ENCODE peak calls at places on chromosome 9, in four cellular contexts. One of them, this sample, is unnamed. For H3K36me3, the result is how much of the 10 kb centered on the place peaks cover.

GRCh38 chr9:83065233-83065632 is 2.3 kb upstream of the RASEF start:
- DNase-seq in neural progenitor cell: no peak
- DNase-seq in heart left ventricle: no peak
- DNase-seq in cardiac muscle cell: no peak
- DNase-seq in this sample: no peak

GRCh38 chr9:119412399-119412798 is 43.2 kb upstream of the BRINP1 start:
- DNase-seq in neural progenitor cell: peak
- DNase-seq in heart left ventricle: no peak
- DNase-seq in cardiac muscle cell: no peak
- DNase-seq in this sample: no peak

GRCh38 chr9:75238311-75238976 is 150.1 kb downstream of the OSTF1 start:
- DNase-seq in neural progenitor cell: peak
- DNase-seq in heart left ventricle: no peak
- DNase-seq in cardiac muscle cell: peak
- DNase-seq in this sample: peak

GRCh38 chr9:73074176-73074708 is 77.4 kb upstream of the ANXA1 start:
- DNase-seq in neural progenitor cell: no peak
- DNase-seq in heart left ventricle: no peak
- DNase-seq in cardiac muscle cell: no peak
- DNase-seq in this sample: no peak

GRCh38 chr9:78400496-78400895 is 103.6 kb downstream of the PSAT1 start:
- DNase-seq in neural progenitor cell: no peak
- DNase-seq in heart left ventricle: no peak
- DNase-seq in cardiac muscle cell: no peak
- DNase-seq in this sample: no peak

GRCh38 chr9:109953300-109953699 is 173.3 kb downstream of the PALM2AKAP2 start:
- DNase-seq in neural progenitor cell: no peak
- DNase-seq in heart left ventricle: no peak
- DNase-seq in cardiac muscle cell: no peak
- DNase-seq in this sample: no peak

GRCh38 chr9:70407081-70407503 is 7.4 kb downstream of the KLF9 start:
- DNase-seq in neural progenitor cell: no peak
- DNase-seq in heart left ventricle: no peak
- DNase-seq in cardiac muscle cell: peak
- DNase-seq in this sample: no peak

GRCh38 chr9:17402309-17402708 is 176.6 kb upstream of the SH3GL2 start:
- DNase-seq in neural progenitor cell: peak
- DNase-seq in heart left ventricle: no peak
- DNase-seq in cardiac muscle cell: peak
- DNase-seq in this sample: peak

GRCh38 chr9:2039294-2040180 is 24.4 kb downstream of the SMARCA2 start:
- DNase-seq in neural progenitor cell: no peak
- DNase-seq in heart left ventricle: peak
- DNase-seq in cardiac muscle cell: no peak
- DNase-seq in this sample: no peak
- H3K27ac ChIP-seq in neural progenitor cell: no peak
- H3K27ac ChIP-seq in heart left ventricle: peak
- H3K27ac ChIP-seq in cardiac muscle cell: no peak
- H3K27ac ChIP-seq in this sample: no peak

DNA sequence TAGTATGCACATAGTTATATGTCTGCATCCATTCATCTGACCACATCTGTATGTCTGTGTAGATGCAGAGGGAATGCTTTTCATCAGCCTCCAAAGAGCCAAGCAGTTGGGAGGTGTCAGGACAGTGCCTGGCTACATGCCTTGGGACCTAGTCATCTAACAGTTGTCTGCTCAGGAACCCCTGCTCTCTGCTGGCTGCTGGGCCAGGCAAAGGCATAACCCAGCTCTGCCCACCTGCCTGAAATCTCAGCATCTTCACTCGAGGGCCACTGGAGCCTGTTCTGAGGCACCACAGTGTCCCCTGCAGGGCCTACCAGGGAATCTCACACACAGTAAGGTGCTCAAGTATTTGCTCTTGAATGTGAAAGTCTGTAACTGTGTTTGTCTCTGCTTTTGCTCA is 3.7 kb downstream of the C9orf50 start:
- DNase-seq in neural progenitor cell: peak
- DNase-seq in heart left ventricle: no peak
- DNase-seq in cardiac muscle cell: no peak
- DNase-seq in this sample: peak
- TF ChIP-seq CTCF in neural progenitor cell: peak
- TF ChIP-seq CTCF in heart left ventricle: no peak
- TF ChIP-seq CTCF in cardiac muscle cell: peak
- TF ChIP-seq CTCF in this sample: peak

GRCh38 chr9:122251351-122251750 is 13.3 kb downstream of the RBM18 start:
- DNase-seq in neural progenitor cell: no peak
- DNase-seq in heart left ventricle: no peak
- DNase-seq in cardiac muscle cell: no peak
- DNase-seq in this sample: no peak
- H3K36me3 ChIP-seq in neural progenitor cell: under half
- H3K36me3 ChIP-seq in heart left ventricle: half or more
- H3K36me3 ChIP-seq in cardiac muscle cell: under half
- H3K36me3 ChIP-seq in this sample: under half

GRCh38 chr9:94915476-94916450 is 189.3 kb downstream of the AOPEP start:
- DNase-seq in neural progenitor cell: no peak
- DNase-seq in heart left ventricle: no peak
- DNase-seq in cardiac muscle cell: no peak
- DNase-seq in this sample: no peak

GRCh38 chr9:94918038-94918753 is 191.7 kb downstream of the AOPEP start:
- DNase-seq in neural progenitor cell: no peak
- DNase-seq in heart left ventricle: no peak
- DNase-seq in cardiac muscle cell: no peak
- DNase-seq in this sample: no peak

GRCh38 chr9:94913550-94913949 is 187.1 kb downstream of the AOPEP start:
- DNase-seq in neural progenitor cell: peak
- DNase-seq in heart left ventricle: no peak
- DNase-seq in cardiac muscle cell: no peak
- DNase-seq in this sample: no peak

GRCh38 chr9:94919376-94920098 is 193.0 kb downstream of the AOPEP start:
- DNase-seq in neural progenitor cell: no peak
- DNase-seq in heart left ventricle: no peak
- DNase-seq in cardiac muscle cell: peak
- DNase-seq in this sample: no peak

GRCh38 chr9:94916956-94917355 is 190.5 kb downstream of the AOPEP start:
- DNase-seq in neural progenitor cell: no peak
- DNase-seq in heart left ventricle: no peak
- DNase-seq in cardiac muscle cell: no peak
- DNase-seq in this sample: no peak
- H3K27ac ChIP-seq in neural progenitor cell: no peak
- H3K27ac ChIP-seq in heart left ventricle: no peak
- H3K27ac ChIP-seq in cardiac muscle cell: no peak
- H3K27ac ChIP-seq in this sample: no peak

GRCh38 chr9:38000332-38000731 is 68.7 kb downstream of the SHB start:
- DNase-seq in neural progenitor cell: no peak
- DNase-seq in heart left ventricle: no peak
- DNase-seq in cardiac muscle cell: no peak
- DNase-seq in this sample: no peak
- TF ChIP-seq CTCF in neural progenitor cell: peak
- TF ChIP-seq CTCF in heart left ventricle: no peak
- TF ChIP-seq CTCF in cardiac muscle cell: no peak
- TF ChIP-seq CTCF in this sample: no peak

GRCh38 chr9:134145262-134145661 is 9.4 kb downstream of the WDR5 start:
- DNase-seq in neural progenitor cell: no peak
- DNase-seq in heart left ventricle: no peak
- DNase-seq in cardiac muscle cell: no peak
- DNase-seq in this sample: no peak
- H3K36me3 ChIP-seq in neural progenitor cell: under half
- H3K36me3 ChIP-seq in heart left ventricle: half or more
- H3K36me3 ChIP-seq in cardiac muscle cell: half or more
- H3K36me3 ChIP-seq in this sample: half or more

GRCh38 chr9:15377625-15378252 is 44.9 kb upstream of the SNAPC3 start:
- DNase-seq in neural progenitor cell: no peak
- DNase-seq in heart left ventricle: no peak
- DNase-seq in cardiac muscle cell: peak
- DNase-seq in this sample: no peak
- H3K27ac ChIP-seq in neural progenitor cell: no peak
- H3K27ac ChIP-seq in heart left ventricle: no peak
- H3K27ac ChIP-seq in cardiac muscle cell: no peak
- H3K27ac ChIP-seq in this sample: no peak

GRCh38 chr9:133060417-133060841 is 1.4 kb upstream of the CEL start:
- DNase-seq in neural progenitor cell: no peak
- DNase-seq in heart left ventricle: no peak
- DNase-seq in cardiac muscle cell: peak
- DNase-seq in this sample: no peak
- TF ChIP-seq CTCF in neural progenitor cell: no peak
- TF ChIP-seq CTCF in heart left ventricle: no peak
- TF ChIP-seq CTCF in cardiac muscle cell: no peak
- TF ChIP-seq CTCF in this sample: no peak

GRCh38 chr9:134547161-134548100 is 94.2 kb upstream of the COL5A1 start:
- DNase-seq in neural progenitor cell: no peak
- DNase-seq in heart left ventricle: no peak
- DNase-seq in cardiac muscle cell: no peak
- DNase-seq in this sample: no peak
- H3K36me3 ChIP-seq in neural progenitor cell: under half
- H3K36me3 ChIP-seq in heart left ventricle: under half
- H3K36me3 ChIP-seq in cardiac muscle cell: under half
- H3K36me3 ChIP-seq in this sample: under half

GRCh38 chr9:87275039-87275725 is 222.5 kb upstream of the DAPK1 start:
- DNase-seq in neural progenitor cell: no peak
- DNase-seq in heart left ventricle: no peak
- DNase-seq in cardiac muscle cell: no peak
- DNase-seq in this sample: no peak
- H3K27ac ChIP-seq in neural progenitor cell: no peak
- H3K27ac ChIP-seq in heart left ventricle: no peak
- H3K27ac ChIP-seq in cardiac muscle cell: no peak
- H3K27ac ChIP-seq in this sample: no peak